ENCODE peak calls at places on chromosomes 13 and 19, in ten cellular contexts. Q is AG04449; U is right atrium auricular region; K is activated CD4-positive, alpha-beta T cell treated with anti-CD3 and anti-CD28 coated beads for 36 hours; X is activated CD8-positive, alpha-beta memory T cell treated with anti-CD3 and anti-CD28 coated beads for 4 hours; W is tibial nerve; L is fibroblast of mammary gland; T is type B pancreatic cell; E is choroid plexus epithelial cell; N is NCI-H1694. I is an unnamed sample.

GRCh38 chr13:35720690-35721554 is 244.4 kb upstream of the MAB21L1 start:
- DNase-seq in Q (no peak), U (no peak), K (peak), X (no peak), W (peak), L (peak), T (peak), E (peak), N (peak), I (peak)

GRCh38 chr13:39910041-39910440 is 254.6 kb downstream of the COG6 start:
- DNase-seq in Q (no peak), U (no peak), K (no peak), X (no peak), W (no peak), L (no peak), T (no peak), E (no peak), N (no peak), I (no peak)

GRCh38 chr19:13825489-13826475 is 30.5 kb downstream of the ZSWIM4 start:
- DNase-seq in Q (no peak), U (no peak), K (peak), X (no peak), W (no peak), L (no peak), T (no peak), E (no peak), N (no peak), I (no peak)

GRCh38 chr19:575527-576506 is 3.4 kb downstream of the BSG start:
- DNase-seq in Q (no peak), U (peak), K (no peak), X (no peak), W (no peak), L (peak), T (no peak), E (peak), N (no peak), I (no peak)

GRCh38 chr19:48618916-48619691 is at the start of the genes RPL18 and SPHK2:
- DNase-seq in Q (peak), U (peak), K (peak), X (peak), W (peak), L (peak), T (peak), E (peak), N (peak), I (peak)

GRCh38 chr19:39792999-39793546 is 14.4 kb downstream of the LEUTX start:
- DNase-seq in Q (peak), U (peak), K (peak), X (peak), W (peak), L (peak), T (peak), E (peak), N (peak), I (peak)

GRCh38 chr19:1001538-1002166 is 1.4 kb downstream of the GRIN3B start:
- DNase-seq in Q (no peak), U (no peak), K (peak), X (peak), W (no peak), L (no peak), T (no peak), E (no peak), N (peak), I (no peak)

GRCh38 chr19:45211751-45212381 is 33.3 kb downstream of the BLOC1S3 start:
- DNase-seq in Q (no peak), U (peak), K (no peak), X (no peak), W (no peak), L (no peak), T (no peak), E (peak), N (no peak), I (no peak)

GRCh38 chr19:3073931-3074595 is 11.8 kb upstream of the TLE5 start:
- DNase-seq in Q (no peak), U (no peak), K (no peak), X (no peak), W (no peak), L (peak), T (no peak), E (peak), N (no peak), I (no peak)

GRCh38 chr19:4328243-4328990 is 10.2 kb downstream of the STAP2 start:
- DNase-seq in Q (peak), U (peak), K (peak), X (peak), W (peak), L (peak), T (peak), E (peak), N (no peak), I (peak)

I was measured in iPS DF 6.9.